ENCODE peak calls at places on chromosomes 4 and X, in ten cellular contexts. A is brain microvascular endothelial cell; K is cardiac muscle cell; D is right lobe of liver; N is bronchial epithelial cell; V is esophagus muscularis mucosa; P is upper lobe of right lung; R is neural progenitor cell; T is ovary; O is CD8-positive, alpha-beta T cell. J is an unnamed sample.
A peak's percentile ranks its signal among the peaks of the same experiment; 100 is the strongest.

GRCh38 chr4:78945638-78946179 is 6.5 kb upstream of the PAQR3 start:
- DNase-seq in A (peak; percentile 32), K (no peak), D (no peak), N (no peak), V (no peak), P (no peak), R (no peak), T (no peak), O (no peak), J (no peak)

GRCh38 chr4:74267998-74268606 is 40.2 kb upstream of the EPGN start:
- DNase-seq in A (peak; percentile 51), K (no peak), D (no peak), N (peak; percentile 89), V (no peak), P (no peak), R (no peak), T (no peak), O (no peak), J (no peak)

GRCh38 chrX:20664774-20665173 is 398.1 kb upstream of the RPS6KA3 start:
- DNase-seq in A (no peak), K (peak; percentile 5), D (no peak), N (no peak), V (no peak), P (no peak), R (peak; percentile 55), T (no peak), O (no peak), J (no peak)

GRCh38 chr4:89800012-89800516 is 36.9 kb downstream of the SNCA start:
- DNase-seq in A (peak; percentile 38), K (no peak), D (no peak), N (peak; percentile 78), V (no peak), P (no peak), R (no peak), T (no peak), O (no peak), J (no peak)

GRCh38 chrX:118550792-118551191 is 55.2 kb downstream of the DOCK11 start:
- DNase-seq in A (no peak), K (no peak), D (no peak), N (peak; percentile 85), V (no peak), P (no peak), R (no peak), T (no peak), O (no peak), J (no peak)

GRCh38 chr4:3226467-3226866 is 22.5 kb upstream of the MSANTD1 start:
- DNase-seq in A (no peak), K (no peak), D (peak; percentile 41), N (no peak), V (no peak), P (peak; percentile 72), R (no peak), T (peak; percentile 14), O (no peak), J (no peak)

GRCh38 chr4:824461-825062 is 1.4 kb downstream of the CPLX1 start:
- DNase-seq in A (no peak), K (no peak), D (peak; percentile 43), N (no peak), V (no peak), P (peak; percentile 57), R (peak; percentile 27), T (no peak), O (no peak), J (no peak)

GRCh38 chr4:84952004-84952403 is 14.5 kb downstream of the WDFY3 start:
- DNase-seq in A (peak; percentile 51), K (no peak), D (no peak), N (peak; percentile 100), V (no peak), P (no peak), R (no peak), T (no peak), O (no peak), J (no peak)

DNA sequence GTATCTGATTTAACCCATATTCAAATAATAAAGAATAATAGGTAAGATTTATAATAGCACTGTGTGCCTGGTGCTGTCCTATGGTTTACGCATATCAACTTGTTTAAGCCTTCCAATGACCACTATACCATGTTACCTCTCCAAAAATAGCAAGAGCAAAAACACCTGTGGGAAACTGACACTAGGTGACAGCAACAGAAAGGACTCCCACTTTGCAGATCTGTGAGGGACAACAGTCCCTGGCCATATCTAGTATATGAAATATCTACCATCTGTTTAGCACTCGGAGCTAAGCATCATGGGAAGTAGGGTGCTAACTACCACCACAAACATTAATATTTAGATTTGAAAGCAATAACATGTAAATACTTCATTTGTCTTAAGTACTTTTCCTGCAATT is 55.7 kb upstream of the TXK start:
- DNase-seq in A (no peak), K (no peak), D (no peak), N (no peak), V (no peak), P (no peak), R (no peak), T (no peak), O (no peak), J (no peak)
- TF ChIP-seq CTCF in A (no peak), K (no peak), D (no peak), N (no peak), V (no peak), P (no peak), R (no peak), T (no peak), O (no peak), J (peak; percentile 37)

GRCh38 chr4:153532227-153532626 is 66.1 kb downstream of the TMEM131L start:
- DNase-seq in A (no peak), K (no peak), D (no peak), N (no peak), V (no peak), P (no peak), R (no peak), T (no peak), O (no peak), J (no peak)
- H3K36me3 ChIP-seq in A (no peaks in the 10 kb centered on the region), K (no peaks in the 10 kb centered on the region), D (no peaks in the 10 kb centered on the region), N (no peaks in the 10 kb centered on the region), V (no peaks in the 10 kb centered on the region), P (no peaks in the 10 kb centered on the region), R (no peaks in the 10 kb centered on the region), T (no peaks in the 10 kb centered on the region), O (no peaks in the 10 kb centered on the region), J (peaks cover 4% of the 10 kb centered on the region)

GRCh38 chr4:82216231-82216630 is 157.6 kb downstream of the HNRNPD start:
- DNase-seq in A (no peak), K (no peak), D (no peak), N (no peak), V (no peak), P (no peak), R (no peak), T (no peak), O (no peak), J (no peak)

GRCh38 chr4:82215800-82216199 is 158.0 kb downstream of the HNRNPD start:
- DNase-seq in A (no peak), K (no peak), D (no peak), N (no peak), V (no peak), P (no peak), R (no peak), T (no peak), O (no peak), J (no peak)

GRCh38 chr4:82213485-82214162 is 160.2 kb downstream of the HNRNPD start:
- DNase-seq in A (no peak), K (no peak), D (no peak), N (no peak), V (no peak), P (no peak), R (no peak), T (no peak), O (peak; percentile 11), J (no peak)

GRCh38 chr4:82219346-82219745 is 154.4 kb downstream of the HNRNPD start:
- DNase-seq in A (no peak), K (no peak), D (no peak), N (no peak), V (no peak), P (no peak), R (no peak), T (no peak), O (no peak), J (no peak)

DNA sequence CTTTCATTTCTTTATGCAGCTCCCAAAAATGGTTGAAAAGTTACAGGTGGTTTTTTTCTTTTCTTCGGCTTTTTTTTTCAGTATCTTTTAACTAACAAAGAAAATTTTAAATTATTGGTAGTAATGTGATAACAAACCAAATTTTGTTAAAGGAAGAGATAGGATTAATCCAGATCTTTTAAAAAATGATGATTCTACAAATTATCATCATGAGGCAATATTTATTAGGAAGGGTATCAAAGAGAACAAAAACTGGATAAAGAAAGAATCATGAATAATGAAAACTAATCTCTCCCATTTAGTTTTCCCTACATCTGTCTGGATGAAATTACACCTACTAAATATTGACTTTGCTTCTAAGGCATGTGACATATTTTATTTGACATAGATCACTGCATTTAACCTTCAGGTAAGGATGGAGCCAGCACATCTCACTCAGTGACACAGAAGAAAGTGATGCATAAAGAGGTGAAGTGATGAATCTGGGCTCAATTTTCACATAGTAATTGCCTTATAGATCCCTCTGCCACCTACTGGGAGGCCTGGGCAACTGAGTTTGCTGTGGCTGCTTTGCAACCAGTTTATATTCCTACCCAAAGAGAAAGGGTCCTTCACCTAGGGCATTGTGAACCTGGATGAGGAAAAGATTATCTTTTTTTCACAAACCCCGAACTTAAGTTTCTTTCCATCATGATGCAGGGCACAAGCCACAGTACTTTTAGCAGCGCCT is 155.6 kb downstream of the HNRNPD start:
- DNase-seq in A (no peak), K (no peak), D (no peak), N (peak; percentile 22), V (no peak), P (no peak), R (peak; percentile 19), T (no peak), O (peak; percentile 8), J (no peak)
- TF ChIP-seq CTCF in A (peak; percentile 66), K (peak; percentile 48), D (peak; percentile 22), N (peak; percentile 58), V (no peak), P (peak; percentile 28), R (peak; percentile 41), T (no peak), O (no peak), J (peak; percentile 36)

GRCh38 chrX:97452283-97452682 is 568.6 kb downstream of the RPA4 start:
- DNase-seq in A (no peak), K (no peak), D (no peak), N (no peak), V (no peak), P (no peak), R (no peak), T (no peak), O (no peak), J (no peak)
- H3K36me3 ChIP-seq in A (no peaks in the 10 kb centered on the region), K (no peaks in the 10 kb centered on the region), D (no peaks in the 10 kb centered on the region), N (no peaks in the 10 kb centered on the region), V (no peaks in the 10 kb centered on the region), P (no peaks in the 10 kb centered on the region), R (no peaks in the 10 kb centered on the region), T (no peaks in the 10 kb centered on the region), O (no peaks in the 10 kb centered on the region), J (no peaks in the 10 kb centered on the region)

DNA sequence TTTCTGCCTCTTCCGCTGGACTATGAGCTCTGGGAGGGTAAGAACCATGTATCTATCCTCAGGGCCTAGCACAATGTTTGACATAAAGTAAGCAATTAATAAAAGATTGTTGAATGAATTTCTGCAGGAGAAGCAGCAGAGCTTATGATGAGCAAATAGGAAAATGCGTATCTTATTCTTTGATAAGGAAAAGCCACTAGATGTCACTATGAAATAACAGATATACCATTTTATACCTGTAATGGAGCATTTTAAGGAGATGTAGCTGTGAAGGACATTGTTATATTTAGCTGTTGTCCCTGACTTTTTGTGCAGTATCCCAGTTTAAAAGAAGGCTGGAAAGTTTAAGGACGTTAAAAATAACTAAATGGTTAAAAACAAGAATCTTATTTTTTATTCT is 147.2 kb upstream of the MBNL3 start:
- DNase-seq in A (no peak), K (no peak), D (no peak), N (peak; percentile 25), V (no peak), P (no peak), R (no peak), T (no peak), O (no peak), J (no peak)
- TF ChIP-seq CTCF in A (no peak), K (no peak), D (peak; percentile 27), N (no peak), V (no peak), P (peak; percentile 17), R (no peak), T (no peak), O (no peak), J (no peak)